ENCODE peak calls at places on chromosome 9, in nine cellular contexts. Q, W, S, B, G, K, F, N and O are unnamed samples.
A peak's percentile ranks its signal among the peaks of the same experiment; 100 is the strongest.

GRCh38 chr9:89924611-89925010 is 319.8 kb downstream of the GADD45G start:
- DNase-seq in Q (no peak), W (no peak), S (no peak), B (no peak), G (no peak), K (no peak), F (no peak), N (no peak), O (no peak)

GRCh38 chr9:131672451-131672850 is 67.4 kb downstream of the RAPGEF1 start:
- DNase-seq in Q (no peak), W (no peak), S (no peak), B (no peak), G (no peak), K (no peak), F (no peak), N (no peak), O (no peak)

GRCh38 chr9:97906236-97906831 is 16.0 kb downstream of the TRMO start:
- DNase-seq in Q (no peak), W (no peak), S (peak; percentile 68), B (no peak), G (peak; percentile 37), K (no peak), F (no peak), N (no peak), O (no peak)

GRCh38 chr9:95217936-95218335 is 99.6 kb downstream of the FANCC start:
- DNase-seq in Q (no peak), W (no peak), S (no peak), B (no peak), G (no peak), K (no peak), F (no peak), N (no peak), O (no peak)

GRCh38 chr9:76987594-76988200 is 31.8 kb upstream of the FOXB2 start:
- DNase-seq in Q (no peak), W (no peak), S (no peak), B (peak; percentile 51), G (no peak), K (peak; percentile 10), F (peak; percentile 21), N (peak; percentile 59), O (no peak)

GRCh38 chr9:93093449-93094293 is 2.3 kb upstream of the CARD19 start:
- DNase-seq in Q (no peak), W (no peak), S (peak; percentile 65), B (peak; percentile 42), G (peak; percentile 28), K (peak; percentile 25), F (no peak), N (no peak), O (peak; percentile 58)

GRCh38 chr9:91734371-91734981 is 215.6 kb downstream of the ROR2 start:
- DNase-seq in Q (peak; percentile 80), W (peak; percentile 88), S (peak; percentile 89), B (peak; percentile 76), G (peak; percentile 54), K (peak; percentile 84), F (peak; percentile 13), N (peak; percentile 96), O (peak; percentile 77)

GRCh38 chr9:133830310-133830709 is 92.2 kb upstream of the SARDH start:
- DNase-seq in Q (no peak), W (no peak), S (no peak), B (no peak), G (no peak), K (no peak), F (no peak), N (no peak), O (no peak)

GRCh38 chr9:81902601-81903000 is 25.6 kb upstream of the SPATA31D4 start:
- DNase-seq in Q (no peak), W (no peak), S (no peak), B (no peak), G (no peak), K (no peak), F (no peak), N (no peak), O (no peak)

GRCh38 chr9:133956520-133957076 is 35.5 kb downstream of the VAV2 start:
- DNase-seq in Q (no peak), W (peak; percentile 87), S (no peak), B (no peak), G (peak; percentile 40), K (no peak), F (no peak), N (no peak), O (no peak)

GRCh38 chr9:35495984-35496383 is 6.1 kb downstream of the RUSC2 start:
- DNase-seq in Q (no peak), W (no peak), S (no peak), B (no peak), G (no peak), K (no peak), F (no peak), N (no peak), O (no peak)

GRCh38 chr9:12640021-12640587 is 53.1 kb upstream of the TYRP1 start:
- DNase-seq in Q (no peak), W (peak; percentile 5), S (no peak), B (no peak), G (no peak), K (no peak), F (peak; percentile 27), N (no peak), O (no peak)

GRCh38 chr9:98786750-98787510 is 9.4 kb downstream of the ANKS6 start:
- DNase-seq in Q (no peak), W (no peak), S (peak; percentile 49), B (no peak), G (no peak), K (no peak), F (no peak), N (peak; percentile 24), O (no peak)

GRCh38 chr9:135728436-135729110 is 26.6 kb downstream of the KCNT1 start:
- DNase-seq in Q (no peak), W (no peak), S (no peak), B (no peak), G (no peak), K (no peak), F (no peak), N (no peak), O (no peak)

GRCh38 chr9:135726138-135726853 is 24.3 kb downstream of the KCNT1 start:
- DNase-seq in Q (no peak), W (no peak), S (no peak), B (no peak), G (no peak), K (no peak), F (no peak), N (no peak), O (no peak)

GRCh38 chr9:135727257-135727875 is 25.4 kb downstream of the KCNT1 start:
- DNase-seq in Q (no peak), W (no peak), S (no peak), B (no peak), G (no peak), K (no peak), F (no peak), N (no peak), O (no peak)

GRCh38 chr9:135731454-135731853 is 29.5 kb downstream of the KCNT1 start:
- DNase-seq in Q (no peak), W (no peak), S (no peak), B (no peak), G (no peak), K (no peak), F (no peak), N (no peak), O (no peak)

GRCh38 chr9:135729480-135729879 is 27.5 kb downstream of the KCNT1 start:
- DNase-seq in Q (no peak), W (no peak), S (no peak), B (no peak), G (no peak), K (no peak), F (no peak), N (no peak), O (no peak)
- TF ChIP-seq EP300 in Q (no peak), W (no peak), S (no peak), B (no peak), G (no peak), K (no peak), F (no peak), N (no peak), O (no peak)

GRCh38 chr9:128909859-128910258 is 10.9 kb upstream of the PHYHD1 start:
- DNase-seq in Q (no peak), W (no peak), S (no peak), B (no peak), G (no peak), K (no peak), F (no peak), N (no peak), O (no peak)
- H3K4me1 ChIP-seq in Q (peaks cover 49% of the 10 kb centered on the region), W (peaks cover 3% of the 10 kb centered on the region), S (peaks cover 66% of the 10 kb centered on the region), B (peaks cover 28% of the 10 kb centered on the region), G (peaks cover 60% of the 10 kb centered on the region), K (peaks cover 17% of the 10 kb centered on the region), F (peaks cover 68% of the 10 kb centered on the region), N (peaks cover 24% of the 10 kb centered on the region), O (peaks cover 60% of the 10 kb centered on the region)

GRCh38 chr9:136857166-136857565 is 5.0 kb downstream of the MAMDC4 start:
- DNase-seq in Q (peak; percentile 57), W (no peak), S (no peak), B (peak; percentile 9), G (no peak), K (no peak), F (no peak), N (peak; percentile 52), O (no peak)

GRCh38 chr9:136855461-136856077 is 3.4 kb downstream of the MAMDC4 start:
- DNase-seq in Q (no peak), W (no peak), S (no peak), B (no peak), G (no peak), K (no peak), F (no peak), N (peak; percentile 53), O (peak; percentile 65)

GRCh38 chr9:136856078-136856474 is 3.9 kb downstream of the MAMDC4 start:
- DNase-seq in Q (peak; percentile 24), W (no peak), S (no peak), B (no peak), G (no peak), K (no peak), F (no peak), N (peak; percentile 49), O (peak; percentile 53)

GRCh38 chr9:136857606-136858412 is 5.7 kb downstream of the MAMDC4 start:
- DNase-seq in Q (peak; percentile 69), W (no peak), S (peak; percentile 62), B (peak; percentile 83), G (no peak), K (no peak), F (no peak), N (peak; percentile 56), O (peak; percentile 69)

DNA sequence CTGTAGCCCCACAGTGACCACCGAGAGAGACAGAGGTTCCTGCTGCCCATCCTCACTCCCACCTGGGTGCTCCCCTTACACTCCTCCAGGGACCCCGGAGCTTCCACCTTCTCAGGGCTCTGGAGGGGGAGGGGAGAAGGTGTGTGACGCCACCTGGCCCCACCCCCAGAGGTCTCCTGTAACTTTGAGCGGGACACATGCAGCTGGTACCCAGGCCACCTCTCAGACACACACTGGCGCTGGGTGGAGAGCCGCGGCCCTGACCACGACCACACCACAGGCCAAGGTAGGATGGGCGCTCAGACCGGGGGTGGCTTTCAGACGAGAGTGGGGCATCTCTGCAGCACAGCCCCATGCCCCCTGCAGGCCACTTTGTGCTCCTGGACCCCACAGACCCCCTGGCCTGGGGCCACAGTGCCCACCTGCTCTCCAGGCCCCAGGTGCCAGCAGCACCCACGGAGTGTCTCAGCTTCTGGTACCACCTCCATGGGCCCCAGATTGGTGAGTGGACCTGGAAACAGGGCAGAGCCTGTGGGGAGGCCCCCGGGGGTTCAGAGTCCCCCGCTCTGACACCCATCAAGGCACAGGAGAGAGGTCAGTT is 4.5 kb downstream of the MAMDC4 start:
- DNase-seq in Q (peak; percentile 25), W (no peak), S (no peak), B (peak; percentile 11), G (no peak), K (no peak), F (no peak), N (peak; percentile 52), O (no peak)
- TF ChIP-seq POLR2AphosphoS5 in Q (no peak), W (no peak), S (no peak), B (no peak), G (no peak), K (no peak), F (no peak), N (no peak), O (no peak)

GRCh38 chr9:107492381-107492780 is 2.8 kb upstream of the KLF4 start:
- DNase-seq in Q (no peak), W (no peak), S (no peak), B (no peak), G (no peak), K (no peak), F (no peak), N (no peak), O (no peak)
- TF ChIP-seq EP300 in Q (no peak), W (no peak), S (no peak), B (no peak), G (no peak), K (no peak), F (no peak), N (no peak), O (no peak)